ENCODE peak calls at places on chromosomes 12 and 14, in six cellular contexts. S is cardiac muscle cell, Q is stomach, F is thoracic aorta, M is fibroblast of mammary gland, O is Peyer's patch. P is an unnamed sample.

GRCh38 chr14:61495809-61496208 is 174.4 kb downstream of the PRKCH start:
- DNase-seq in S (no peak), F (no peak), O (no peak), Q (no peak), M (no peak), P (no peak)

GRCh38 chr12:90086281-90086680 is 377.6 kb upstream of the ATP2B1 start:
- DNase-seq in S (no peak), M (peak), Q (no peak), F (no peak), O (no peak), P (no peak)

GRCh38 chr12:125053821-125054220 is 11.4 kb upstream of the AACS start:
- DNase-seq in S (no peak), F (no peak), M (peak), O (no peak), Q (no peak), P (no peak)

GRCh38 chr12:82880442-82880901 is 193.8 kb downstream of the TMTC2 start:
- DNase-seq in Q (no peak), M (peak), O (no peak), F (no peak), S (peak), P (no peak)

GRCh38 chr14:56422703-56423213 is 156.8 kb upstream of the TMEM260 start:
- DNase-seq in O (no peak), Q (peak), S (peak), F (peak), M (peak), P (no peak)

GRCh38 chr12:113874999-113875561 is 91.0 kb downstream of the RBM19 start:
- DNase-seq in S (peak), M (peak), O (no peak), F (no peak), Q (no peak), P (no peak)

GRCh38 chr12:22893878-22894277 is 268.9 kb downstream of the ETNK1 start:
- DNase-seq in M (no peak), S (no peak), Q (no peak), F (no peak), O (no peak), P (no peak)

GRCh38 chr14:64891839-64892375 is 12.2 kb upstream of the SPTB start:
- DNase-seq in F (no peak), S (peak), Q (no peak), M (peak), O (no peak), P (no peak)

GRCh38 chr14:104681689-104682074 is 7.7 kb upstream of the INF2 start:
- DNase-seq in S (peak), Q (peak), F (peak), M (peak), O (peak), P (peak)

GRCh38 chr12:104747956-104748355 is 210.1 kb downstream of the SLC41A2 start:
- DNase-seq in O (no peak), S (no peak), Q (no peak), M (no peak), F (no peak), P (no peak)

GRCh38 chr14:65168840-65169239 is 66.5 kb upstream of the MAX start:
- DNase-seq in S (peak), M (peak), F (no peak), O (no peak), Q (no peak), P (no peak)

GRCh38 chr14:61034416-61035100 is 53.5 kb downstream of the SLC38A6 start:
- DNase-seq in S (no peak), O (peak), F (no peak), Q (no peak), M (no peak), P (no peak)

GRCh38 chr12:118164798-118165486 is 29.0 kb downstream of the PEBP1 start:
- DNase-seq in Q (no peak), O (no peak), S (peak), F (no peak), M (peak), P (peak)

GRCh38 chr12:69065804-69066203 is 132.8 kb upstream of the CPM start:
- DNase-seq in F (no peak), O (no peak), S (no peak), M (no peak), Q (no peak), P (no peak)

GRCh38 chr12:27705263-27705662 is 5.4 kb upstream of the MRPS35 start:
- DNase-seq in O (no peak), S (no peak), Q (no peak), M (no peak), F (no peak), P (no peak)

GRCh38 chr14:50944647-50945413 is 547 bp upstream of the PYGL start:
- DNase-seq in M (peak), O (peak), S (peak), F (peak), Q (peak), P (no peak)

GRCh38 chr14:31934767-31935266 is 142.3 kb upstream of the ARHGAP5 start:
- DNase-seq in F (no peak), O (no peak), S (peak), M (peak), Q (no peak), P (peak)

GRCh38 chr12:94386422-94386821 is 73.2 kb downstream of the CEP83 start:
- DNase-seq in F (no peak), O (no peak), S (peak), Q (no peak), M (no peak), P (no peak)

GRCh38 chr14:103846008-103846568 is 1.3 kb downstream of the PPP1R13B start:
- DNase-seq in O (no peak), S (no peak), F (no peak), M (no peak), Q (no peak), P (no peak)

GRCh38 chr12:52645982-52646381 is 6.0 kb downstream of the KRT2 start:
- DNase-seq in S (no peak), O (no peak), M (no peak), F (no peak), Q (no peak), P (no peak)

GRCh38 chr12:3202734-3203446 is 125.7 kb downstream of the TSPAN9 start:
- DNase-seq in Q (peak), F (no peak), S (peak), O (peak), M (peak), P (peak)

GRCh38 chr12:109069307-109070231 is 17.2 kb downstream of the USP30 start:
- DNase-seq in F (no peak), M (no peak), Q (no peak), O (no peak), S (no peak), P (no peak)
- TF ChIP-seq CTCF in F (no peak), M (no peak), Q (no peak), O (peak), S (no peak), P (no peak)

DNA sequence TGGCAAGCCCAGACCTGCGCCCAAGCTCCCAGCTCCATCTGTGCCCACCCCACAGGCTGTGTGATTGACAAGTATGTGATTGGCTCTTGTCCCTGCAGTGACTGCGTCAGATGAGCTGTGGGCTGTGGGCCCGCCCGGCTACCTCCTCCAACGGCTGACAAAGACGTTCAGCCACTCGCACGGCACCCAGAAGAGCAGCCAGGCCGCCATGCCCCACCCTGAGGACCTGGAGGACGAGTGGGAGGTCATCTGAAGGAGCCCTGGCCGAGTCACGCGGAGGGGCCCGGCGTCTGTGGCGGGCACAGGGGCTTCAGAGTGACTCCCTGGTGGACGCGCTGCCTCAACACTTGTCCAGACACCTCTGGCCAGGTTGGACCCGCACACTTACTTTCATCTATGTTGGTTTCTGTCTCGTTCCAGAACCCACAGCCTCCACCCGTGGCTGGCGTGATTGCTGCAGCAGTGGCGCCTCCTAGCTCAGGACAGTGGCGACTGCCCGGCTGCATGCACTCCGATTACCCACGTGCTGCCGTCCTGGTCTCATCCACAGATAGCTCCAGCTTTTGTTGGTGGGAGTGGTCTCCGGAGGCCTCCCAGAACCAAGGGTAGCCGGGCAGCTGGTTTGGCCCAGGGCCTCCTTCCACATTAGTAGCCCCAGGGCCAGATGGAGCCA is 11.4 kb downstream of the ANKRD9 start:
- DNase-seq in O (no peak), Q (no peak), F (no peak), S (no peak), M (peak), P (no peak)
- TF ChIP-seq CTCF in O (peak), Q (no peak), F (no peak), S (no peak), M (no peak), P (peak)

DNA sequence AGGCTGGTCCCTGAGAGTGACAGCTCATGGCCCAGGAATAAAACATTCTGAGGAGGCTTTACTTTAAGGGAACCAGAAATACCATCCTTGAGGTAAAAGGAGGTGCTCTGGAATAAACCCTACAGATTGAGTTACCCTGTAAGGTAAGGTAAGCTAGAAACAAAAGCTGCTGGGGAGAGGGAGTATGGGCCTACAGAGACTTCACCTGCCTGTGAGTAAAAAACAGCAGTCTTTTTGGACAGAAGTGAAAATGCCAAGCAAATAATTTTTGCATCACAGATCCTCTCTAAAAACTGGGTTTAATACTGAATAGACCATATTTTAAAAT is 41.2 kb downstream of the CORO1C start:
- DNase-seq in O (no peak), F (no peak), S (no peak), Q (no peak), M (no peak), P (no peak)
- TF ChIP-seq CTCF in O (no peak), F (no peak), S (no peak), Q (no peak), M (no peak), P (no peak)

GRCh38 chr12:47410862-47411261 is 295.0 kb downstream of the RPAP3 start:
- DNase-seq in O (no peak), F (no peak), Q (no peak), M (no peak), S (no peak), P (no peak)

GRCh38 chr12:47407730-47408129 is 298.1 kb downstream of the RPAP3 start:
- DNase-seq in S (no peak), F (no peak), M (no peak), O (no peak), Q (no peak), P (no peak)

GRCh38 chr12:47410383-47410782 is 295.4 kb downstream of the RPAP3 start:
- DNase-seq in F (no peak), O (no peak), Q (no peak), M (no peak), S (no peak), P (no peak)

GRCh38 chr12:47409310-47409709 is 296.5 kb downstream of the RPAP3 start:
- DNase-seq in O (no peak), F (no peak), Q (no peak), M (no peak), S (no peak), P (no peak)

GRCh38 chr12:47408171-47408871 is 297.5 kb downstream of the RPAP3 start:
- DNase-seq in Q (no peak), O (peak), F (no peak), M (no peak), S (no peak), P (no peak)
- TF ChIP-seq CTCF in Q (no peak), O (peak), F (no peak), M (no peak), S (no peak), P (no peak)

GRCh38 chr12:123237646-123238329 is 4.6 kb downstream of the MTRFR start:
- DNase-seq in M (peak), Q (peak), F (peak), S (peak), O (peak), P (peak)

GRCh38 chr12:123233505-123234299 is 466 bp downstream of the MTRFR start:
- DNase-seq in O (no peak), F (no peak), S (peak), M (no peak), Q (no peak), P (no peak)

GRCh38 chr12:123242083-123242904 is 9.1 kb downstream of the MTRFR start:
- DNase-seq in Q (no peak), O (no peak), S (no peak), M (no peak), F (no peak), P (no peak)

GRCh38 chr12:123238961-123239360 is 5.7 kb downstream of the MTRFR start:
- DNase-seq in S (no peak), M (no peak), O (no peak), F (no peak), Q (no peak), P (no peak)

DNA sequence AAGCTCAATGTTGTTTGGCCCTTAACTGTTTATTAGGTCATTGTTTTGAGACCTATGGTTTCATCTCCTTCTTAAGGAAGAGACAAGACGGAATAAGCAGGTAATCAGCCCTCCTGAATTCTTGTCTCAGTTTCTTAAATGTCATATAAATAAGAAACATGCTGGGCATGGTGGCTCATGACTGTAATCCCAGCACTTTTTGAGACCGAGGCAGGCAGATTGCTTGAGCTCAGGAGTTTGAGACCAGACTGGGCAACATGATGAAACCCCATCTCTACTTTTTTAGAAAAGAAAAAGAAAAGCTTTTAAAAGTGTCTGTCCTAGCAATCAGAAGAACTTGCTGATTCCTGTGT is 5.1 kb downstream of the MTRFR start:
- DNase-seq in S (no peak), Q (no peak), F (no peak), O (no peak), M (no peak), P (no peak)
- TF ChIP-seq CTCF in S (no peak), Q (no peak), F (no peak), O (no peak), M (no peak), P (peak)

DNA sequence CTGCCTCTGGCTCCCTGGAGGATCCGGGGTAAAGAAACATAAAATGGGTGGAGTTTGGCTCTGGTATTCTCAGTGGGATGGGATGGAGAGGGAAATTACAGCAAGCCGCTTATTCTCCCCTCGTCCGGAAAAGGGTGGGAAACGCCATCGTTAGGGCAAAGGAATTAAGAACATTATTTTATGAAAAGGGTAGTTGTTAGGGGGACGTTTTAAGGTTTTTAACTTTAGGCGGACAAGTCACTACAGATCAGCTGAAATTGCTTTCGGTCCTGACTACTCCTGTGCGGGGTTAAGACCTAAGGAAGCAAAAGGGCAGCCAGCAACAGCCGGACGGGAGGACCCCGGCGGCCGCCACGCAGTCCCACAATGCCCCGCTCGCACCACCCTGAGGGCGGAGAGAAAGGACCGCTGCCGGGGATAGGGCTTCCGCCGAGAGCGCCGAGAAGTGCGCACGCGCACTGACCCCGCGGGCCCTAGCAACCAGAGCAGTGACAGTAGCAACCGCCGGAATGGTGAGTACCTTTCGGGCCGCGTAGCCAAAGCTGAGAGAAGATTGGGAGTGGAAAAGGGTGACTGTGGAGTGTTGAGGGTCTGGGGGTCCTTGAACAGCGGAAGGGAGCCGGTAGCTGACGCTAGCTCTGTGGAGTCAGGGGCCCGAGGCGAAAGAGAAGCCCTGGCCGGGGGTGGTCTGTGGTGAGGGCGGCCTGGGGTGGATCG is at the start of gene DNAL1:
- DNase-seq in O (peak), S (peak), F (peak), Q (peak), M (peak), P (peak)
- TF ChIP-seq CTCF in O (no peak), S (no peak), F (no peak), Q (no peak), M (no peak), P (no peak)